ENCODE peak calls at places on chromosomes 12 and 14, in ten cellular contexts. H is fibroblast of villous mesenchyme, K is Caco-2, P is IMR-90, S is astrocyte of the cerebellum, V is psoas muscle, J is GM12878, T is left ventricle myocardium inferior, U is transverse colon, G is GM12864. M is an unnamed sample.

GRCh38 chr12:13573698-13574321 is 377.3 kb downstream of the EMP1 start:
- DNase-seq in P (peak), V (no peak), K (no peak), H (peak), G (no peak), J (no peak), T (no peak), S (peak), U (no peak), M (peak)

GRCh38 chr12:31687101-31687527 is 27.6 kb downstream of the ETFBKMT start:
- DNase-seq in K (no peak), S (no peak), P (no peak), V (no peak), H (no peak), G (peak), U (no peak), J (peak), T (no peak), M (no peak)

GRCh38 chr12:46468159-46468558 is 95.6 kb upstream of the SLC38A2 start:
- DNase-seq in S (no peak), H (no peak), G (no peak), P (no peak), J (no peak), K (no peak), V (peak), U (peak), T (peak), M (peak)

GRCh38 chr14:95260537-95261440 is 58.9 kb downstream of the CLMN start:
- DNase-seq in U (no peak), J (no peak), K (no peak), V (no peak), H (peak), S (peak), T (peak), P (peak), G (peak), M (peak)

GRCh38 chr14:65703996-65704395 is 291.5 kb downstream of the FUT8 start:
- DNase-seq in J (no peak), T (no peak), G (no peak), H (peak), U (no peak), K (no peak), V (no peak), S (no peak), P (peak), M (peak)

GRCh38 chr12:87982208-87982607 is 47.0 kb downstream of the C12orf50 start:
- DNase-seq in K (no peak), P (peak), G (no peak), S (peak), H (peak), V (no peak), T (no peak), U (no peak), J (no peak), M (no peak)

GRCh38 chr14:72928872-72929271 is 2.6 kb downstream of the DCAF4 start:
- DNase-seq in V (no peak), G (no peak), K (no peak), U (no peak), P (no peak), S (no peak), J (no peak), T (no peak), H (peak), M (no peak)

GRCh38 chr12:31465002-31465401 is 125.9 kb downstream of the DENND5B start:
- DNase-seq in K (no peak), T (no peak), S (no peak), V (no peak), P (no peak), U (no peak), H (no peak), J (no peak), G (no peak), M (no peak)

GRCh38 chr12:4353785-4354208 is 25.7 kb downstream of the FGF23 start:
- DNase-seq in S (peak), P (no peak), J (no peak), H (no peak), V (no peak), K (peak), U (no peak), G (no peak), T (no peak), M (peak)

GRCh38 chr12:12427568-12427967 is 70.7 kb downstream of the BORCS5 start:
- DNase-seq in K (no peak), V (no peak), T (no peak), S (no peak), J (no peak), P (no peak), G (no peak), U (no peak), H (no peak), M (no peak)

GRCh38 chr12:93841671-93842070 is 164.5 kb downstream of the CRADD start:
- DNase-seq in U (no peak), H (no peak), K (no peak), P (no peak), V (no peak), J (no peak), S (no peak), T (no peak), G (no peak), M (no peak)

GRCh38 chr12:93833946-93834345 is 156.8 kb downstream of the CRADD start:
- DNase-seq in S (no peak), P (no peak), K (no peak), U (no peak), T (no peak), J (no peak), V (no peak), H (no peak), G (no peak), M (no peak)

GRCh38 chr12:93838180-93838579 is 161.0 kb downstream of the CRADD start:
- DNase-seq in U (peak), K (no peak), V (no peak), S (no peak), H (no peak), P (no peak), J (no peak), T (no peak), G (no peak), M (no peak)

GRCh38 chr12:93836616-93837260 is 159.6 kb downstream of the CRADD start:
- DNase-seq in P (no peak), J (no peak), T (no peak), S (no peak), H (no peak), G (no peak), V (no peak), U (no peak), K (no peak), M (peak)

GRCh38 chr12:93839076-93839475 is 161.9 kb downstream of the CRADD start:
- DNase-seq in H (no peak), G (no peak), U (no peak), S (no peak), J (no peak), P (peak), V (no peak), T (no peak), K (no peak), M (no peak)
- TF ChIP-seq CTCF in H (no peak), G (no peak), U (no peak), S (no peak), J (no peak), P (peak), V (no peak), T (no peak), K (no peak), M (no peak)

GRCh38 chr12:26867084-26867483 is 34.1 kb upstream of the ITPR2 start:
- DNase-seq in K (no peak), H (no peak), P (no peak), J (peak), U (no peak), G (peak), V (no peak), T (no peak), S (no peak), M (peak)
- H3K4me3 ChIP-seq in K (no peak), H (no peak), P (no peak), J (no peak), U (no peak), G (no peak), V (no peak), T (no peak), S (no peak), M (no peak)

GRCh38 chr12:110224379-110225304 is 56.4 kb upstream of the ATP2A2 start:
- DNase-seq in P (peak), K (no peak), J (no peak), U (no peak), S (peak), G (no peak), T (no peak), V (no peak), H (peak), M (peak)
- TF ChIP-seq CTCF in P (peak), K (peak), J (peak), U (peak), S (peak), G (peak), T (peak), V (peak), H (peak), M (peak)

GRCh38 chr12:113428482-113428881 is 6.3 kb downstream of the SDSL start:
- DNase-seq in V (no peak), G (no peak), U (no peak), S (no peak), T (no peak), H (no peak), P (no peak), K (no peak), J (no peak), M (no peak)

GRCh38 chr12:113422929-113423669 is 919 bp downstream of the SDSL start:
- DNase-seq in V (no peak), G (no peak), J (no peak), S (no peak), H (peak), U (no peak), T (no peak), K (no peak), P (peak), M (no peak)

GRCh38 chr12:113425960-113426453 is 3.8 kb downstream of the SDSL start:
- DNase-seq in S (no peak), J (peak), T (no peak), K (no peak), H (no peak), V (no peak), U (no peak), P (no peak), G (no peak), M (no peak)

GRCh38 chr12:113424915-113425823 is 3.0 kb downstream of the SDSL start:
- DNase-seq in H (peak), P (peak), T (peak), U (peak), S (no peak), J (no peak), V (peak), K (peak), G (no peak), M (peak)

GRCh38 chr12:113427882-113428281 is 5.7 kb downstream of the SDSL start:
- DNase-seq in S (no peak), J (no peak), U (no peak), V (no peak), K (no peak), G (no peak), T (no peak), P (no peak), H (no peak), M (no peak)
- H3K4me3 ChIP-seq in S (no peak), J (no peak), U (no peak), V (no peak), K (no peak), G (no peak), T (no peak), P (no peak), H (no peak), M (no peak)

M was measured in cardiac fibroblast.